ENCODE peak calls at places on chromosome 21, in six cellular contexts. K is AG10803, P is lower leg skin, I is transverse colon, Z is choroid plexus epithelial cell, H is HCT116. F is an unnamed sample.

GRCh38 chr21:26679299-26679698 is 106.2 kb upstream of the CYYR1 start:
- DNase-seq in H (no peak), K (no peak), Z (no peak), I (no peak), P (no peak), F (no peak)

GRCh38 chr21:16454371-16454770 is 724.6 kb downstream of the USP25 start:
- DNase-seq in I (no peak), P (no peak), H (no peak), Z (peak; percentile 58), K (peak; percentile 5), F (no peak)

GRCh38 chr21:25936776-25937175 is 202.0 kb downstream of the GABPA start:
- DNase-seq in Z (peak; percentile 38), K (no peak), H (no peak), P (no peak), I (no peak), F (no peak)

GRCh38 chr21:32256873-32257620 is 21.8 kb downstream of the MIS18A start:
- DNase-seq in K (peak; percentile 93), P (peak; percentile 95), Z (peak; percentile 92), I (peak; percentile 53), H (no peak), F (peak; percentile 14)

GRCh38 chr21:26007911-26008579 is 162.5 kb downstream of the APP start:
- DNase-seq in Z (peak; percentile 47), I (no peak), H (no peak), P (no peak), K (peak; percentile 81), F (no peak)

GRCh38 chr21:18522181-18522771 is 118.7 kb upstream of the TMPRSS15 start:
- DNase-seq in K (no peak), P (no peak), Z (peak; percentile 64), I (no peak), H (no peak), F (no peak)

GRCh38 chr21:27403011-27403410 is 436.1 kb upstream of the ADAMTS5 start:
- DNase-seq in P (no peak), K (no peak), Z (no peak), I (no peak), H (no peak), F (no peak)

GRCh38 chr21:17829472-17829871 is 10.3 kb upstream of the C21orf91 start:
- DNase-seq in Z (peak; percentile 37), I (no peak), H (no peak), P (no peak), K (peak; percentile 84), F (no peak)

GRCh38 chr21:27817061-27817460 is 850.2 kb upstream of the ADAMTS5 start:
- DNase-seq in Z (no peak), H (no peak), I (no peak), K (peak; percentile 20), P (no peak), F (no peak)

GRCh38 chr21:30083120-30083945 is 83.3 kb downstream of the CLDN17 start:
- DNase-seq in P (no peak), I (no peak), Z (no peak), H (no peak), K (no peak), F (no peak)

DNA sequence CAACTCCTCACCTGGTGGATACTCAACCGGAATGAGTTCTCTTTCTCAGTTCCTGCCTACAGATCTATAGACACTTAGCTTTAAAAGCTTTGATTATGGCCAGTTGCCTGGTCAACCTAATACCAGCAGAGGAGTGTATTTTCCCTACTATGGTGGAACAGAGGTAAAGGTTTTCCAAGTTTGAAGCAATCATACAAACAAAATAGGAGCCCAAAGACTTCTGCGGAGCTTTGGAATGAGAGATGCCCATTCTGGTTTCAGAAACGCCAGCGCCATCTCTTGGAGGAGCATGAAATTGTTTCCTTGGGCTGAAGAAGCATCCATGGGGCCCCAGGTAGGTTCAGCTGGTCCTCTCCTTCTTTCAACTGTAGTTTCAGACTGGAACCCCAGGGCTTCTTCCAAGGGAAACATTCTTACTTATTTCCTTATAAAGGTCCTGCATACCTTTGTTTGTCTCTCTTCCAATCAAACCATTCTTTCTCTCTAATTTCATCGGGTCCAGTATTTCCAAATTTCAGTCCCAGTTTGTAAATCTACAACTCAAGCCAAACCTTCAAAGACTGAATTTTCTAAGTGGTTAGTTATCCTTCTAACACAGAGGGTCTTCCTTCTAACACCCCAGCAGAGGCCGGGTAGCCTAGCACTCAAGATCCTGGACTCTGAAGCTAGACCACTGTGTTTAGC is 95.9 kb downstream of the KCNJ15 start:
- DNase-seq in K (peak; percentile 79), I (peak; percentile 59), H (peak; percentile 1), P (peak; percentile 91), Z (peak; percentile 82), F (peak; percentile 69)
- TF ChIP-seq CTCF in K (peak; percentile 98), I (peak; percentile 56), H (peak; percentile 24), P (no peak), Z (peak; percentile 97), F (peak; percentile 76)

GRCh38 chr21:42009018-42009830 is 936 bp downstream of the ZBTB21 start:
- DNase-seq in H (no peak), K (peak; percentile 81), P (peak; percentile 94), Z (peak; percentile 41), I (peak; percentile 71), F (peak; percentile 61)
- TF ChIP-seq CTCF in H (no peak), K (peak; percentile 5), P (no peak), Z (no peak), I (peak; percentile 30), F (no peak)

GRCh38 chr21:35256468-35256988 is 207.4 kb upstream of the RUNX1 start:
- DNase-seq in H (peak; percentile 89), I (peak; percentile 78), Z (peak; percentile 100), P (peak; percentile 89), K (peak; percentile 96), F (no peak)
- TF ChIP-seq CTCF in H (no peak), I (no peak), Z (peak; percentile 28), P (no peak), K (peak; percentile 21), F (no peak)

GRCh38 chr21:43349644-43350043 is 77.3 kb downstream of the SIK1 start:
- DNase-seq in P (no peak), H (no peak), K (no peak), I (no peak), Z (no peak), F (no peak)
- TF ChIP-seq CTCF in P (no peak), H (no peak), K (no peak), I (no peak), Z (no peak), F (no peak)

GRCh38 chr21:31117046-31117916 is 79.0 kb upstream of the KRTAP19-8 start:
- DNase-seq in P (no peak), Z (peak; percentile 82), K (peak; percentile 68), H (peak; percentile 50), I (no peak), F (no peak)
- TF ChIP-seq CTCF in P (no peak), Z (peak; percentile 26), K (peak; percentile 13), H (no peak), I (no peak), F (no peak)

DNA sequence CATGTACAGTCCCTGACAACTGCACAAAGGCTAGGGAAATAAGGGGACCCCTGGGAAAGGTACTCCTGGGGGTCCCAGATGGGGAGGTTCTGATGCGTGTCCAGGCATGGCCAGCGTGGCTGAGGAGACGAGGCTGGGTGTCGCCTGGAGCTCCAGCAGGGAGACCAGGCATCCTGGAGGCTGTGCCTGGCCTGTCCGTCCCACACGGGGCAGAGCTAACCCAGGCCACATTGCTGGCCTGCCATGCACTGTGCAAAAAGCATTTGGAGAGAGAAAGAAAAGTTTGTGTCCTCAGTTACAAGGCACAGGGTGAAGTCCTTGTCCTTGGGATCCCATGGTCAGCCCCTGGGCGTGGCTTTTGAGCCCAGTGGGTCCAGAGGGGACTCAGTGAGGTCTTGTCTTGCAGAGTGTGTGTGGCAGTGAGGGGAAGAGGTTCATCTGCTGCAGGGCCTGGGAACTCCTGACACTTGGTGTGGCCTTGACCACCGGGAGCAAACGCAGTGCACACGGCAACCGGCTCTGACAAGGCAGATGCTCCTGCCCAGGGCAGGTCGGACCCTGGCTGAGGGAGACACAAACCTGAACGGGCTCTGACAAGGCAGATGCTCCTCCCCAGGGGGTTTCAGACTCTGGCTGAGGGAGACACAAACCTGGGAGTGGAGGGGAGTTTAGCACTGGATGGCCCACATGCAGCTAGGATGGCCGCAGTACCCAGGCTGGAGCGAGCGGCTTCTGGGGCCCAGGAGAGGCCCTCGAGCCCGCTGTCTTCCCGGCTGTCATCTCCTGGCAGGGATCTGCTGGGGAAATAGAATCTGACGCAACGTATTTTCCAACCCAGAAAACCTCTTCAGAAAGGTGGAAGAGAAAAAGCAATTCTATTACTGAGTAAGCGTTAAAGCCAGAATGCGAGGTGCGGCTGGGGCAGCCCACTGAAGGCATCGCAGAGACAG is 37.3 kb upstream of the COL18A1 start:
- DNase-seq in I (no peak), K (no peak), Z (no peak), H (no peak), P (no peak), F (no peak)
- TF ChIP-seq CTCF in I (no peak), K (no peak), Z (no peak), H (no peak), P (no peak), F (no peak)

GRCh38 chr21:42850866-42851391 is 28.4 kb downstream of the WDR4 start:
- DNase-seq in H (no peak), P (no peak), I (no peak), K (peak; percentile 15), Z (peak; percentile 26), F (peak; percentile 21)
- TF ChIP-seq CTCF in H (peak; percentile 23), P (no peak), I (peak; percentile 13), K (peak; percentile 38), Z (peak; percentile 57), F (peak; percentile 28)

GRCh38 chr21:38628426-38628825 is 130.1 kb upstream of the ERG start:
- DNase-seq in Z (no peak), P (no peak), K (no peak), I (no peak), H (no peak), F (no peak)
- TF ChIP-seq CTCF in Z (peak; percentile 9), P (no peak), K (no peak), I (no peak), H (no peak), F (no peak)